ENCODE peak calls at places on chromosomes 6 and 20, in seven cellular contexts. Y is CD4-positive, alpha-beta memory T cell; R is cardiac muscle cell; I is testis; K is heart right ventricle; S is ovary; N is SK-N-SH. B is an unnamed sample.

GRCh38 chr6:170130771-170131241 is 160.1 kb downstream of the DLL1 start:
- DNase-seq in R (no peak), N (no peak), S (peak), I (peak), Y (no peak), K (no peak), B (no peak)

GRCh38 chr20:2361035-2361593 is 19.6 kb upstream of the TGM6 start:
- DNase-seq in I (no peak), Y (no peak), K (no peak), R (no peak), S (no peak), N (no peak), B (no peak)

GRCh38 chr20:21781446-21782075 is 76.1 kb downstream of the PAX1 start:
- DNase-seq in K (no peak), R (no peak), Y (no peak), S (no peak), I (no peak), N (no peak), B (no peak)

GRCh38 chr20:12171927-12172581 is 254.4 kb downstream of the BTBD3 start:
- DNase-seq in Y (no peak), R (peak), S (peak), K (peak), I (no peak), N (no peak), B (no peak)

GRCh38 chr20:17014217-17014616 is 212.6 kb upstream of the PCSK2 start:
- DNase-seq in S (no peak), K (no peak), I (peak), N (peak), Y (no peak), R (no peak), B (peak)

GRCh38 chr20:58556961-58557360 is 41.8 kb upstream of the APCDD1L start:
- DNase-seq in S (no peak), I (no peak), K (no peak), Y (no peak), N (no peak), R (no peak), B (no peak)

GRCh38 chr6:54718541-54719023 is 128.0 kb upstream of the FAM83B start:
- DNase-seq in N (no peak), S (no peak), Y (no peak), R (no peak), K (no peak), I (no peak), B (no peak)

GRCh38 chr6:159062564-159062945 is 17.8 kb upstream of the TAGAP start:
- DNase-seq in K (no peak), S (no peak), N (no peak), R (no peak), Y (peak), I (no peak), B (no peak)

GRCh38 chr6:3427740-3428085 is 29.1 kb downstream of the SLC22A23 start:
- DNase-seq in S (no peak), Y (no peak), N (no peak), I (no peak), K (no peak), R (no peak), B (no peak)

GRCh38 chr20:37901667-37902503 is 1.0 kb upstream of the VSTM2L start:
- DNase-seq in Y (no peak), N (peak), R (peak), S (no peak), K (no peak), I (peak), B (no peak)

GRCh38 chr20:19828233-19828632 is 70.2 kb downstream of the RIN2 start:
- DNase-seq in R (no peak), S (no peak), N (no peak), Y (peak), I (no peak), K (no peak), B (no peak)

GRCh38 chr6:131029661-131030297 is 33.3 kb downstream of the EPB41L2 start:
- DNase-seq in Y (no peak), I (no peak), S (no peak), K (peak), N (no peak), R (peak), B (no peak)

GRCh38 chr6:162621246-162621645 is 106.3 kb downstream of the PRKN start:
- DNase-seq in N (peak), I (no peak), Y (no peak), K (no peak), R (peak), S (no peak), B (no peak)

GRCh38 chr20:34334654-34335407 is 28.2 kb upstream of the ITCH start:
- DNase-seq in Y (no peak), S (no peak), I (peak), R (no peak), N (no peak), K (no peak), B (peak)

GRCh38 chr6:157595768-157596167 is 214.8 kb downstream of the ZDHHC14 start:
- DNase-seq in R (no peak), I (no peak), N (no peak), Y (no peak), K (no peak), S (no peak), B (no peak)

GRCh38 chr6:37894585-37894984 is 75.1 kb downstream of the ZFAND3 start:
- DNase-seq in N (no peak), S (no peak), K (no peak), R (no peak), I (no peak), Y (no peak), B (no peak)

GRCh38 chr6:47157653-47158219 is 115.6 kb upstream of the ADGRF1 start:
- DNase-seq in Y (no peak), I (no peak), R (no peak), K (no peak), N (no peak), S (no peak), B (no peak)

GRCh38 chr20:25390538-25391528 is at the start of gene ABHD12:
- DNase-seq in S (peak), R (peak), I (peak), K (peak), Y (peak), N (peak), B (peak)

GRCh38 chr6:107866606-107867301 is 42.6 kb upstream of the SCML4 start:
- DNase-seq in K (no peak), I (no peak), N (peak), Y (peak), R (peak), S (no peak), B (no peak)

GRCh38 chr6:110140650-110141049 is 38.8 kb downstream of the WASF1 start:
- DNase-seq in I (no peak), N (no peak), Y (no peak), K (no peak), R (peak), S (no peak), B (no peak)

GRCh38 chr20:25695532-25696383 is 895 bp downstream of the ZNF337 start:
- DNase-seq in S (no peak), Y (no peak), I (no peak), N (no peak), K (peak), R (no peak), B (no peak)

GRCh38 chr20:61120595-61121515 is 131.2 kb upstream of the CDH4 start:
- DNase-seq in N (no peak), Y (peak), S (no peak), K (peak), R (peak), I (peak), B (peak)

GRCh38 chr20:52313335-52313963 is 121.9 kb upstream of the ZFP64 start:
- DNase-seq in R (peak), I (peak), S (no peak), Y (no peak), N (peak), K (no peak), B (no peak)

GRCh38 chr20:42005211-42005610 is 387.0 kb upstream of the CHD6 start:
- DNase-seq in Y (no peak), N (no peak), I (no peak), R (no peak), S (no peak), K (no peak), B (no peak)

GRCh38 chr6:25640446-25640845 is 11.6 kb upstream of the SCGN start:
- DNase-seq in R (no peak), N (no peak), I (no peak), Y (no peak), K (no peak), S (no peak), B (no peak)
- H3K27ac ChIP-seq in R (no peak), N (no peak), I (no peak), Y (no peak), K (no peak), S (no peak), B (no peak)

DNA sequence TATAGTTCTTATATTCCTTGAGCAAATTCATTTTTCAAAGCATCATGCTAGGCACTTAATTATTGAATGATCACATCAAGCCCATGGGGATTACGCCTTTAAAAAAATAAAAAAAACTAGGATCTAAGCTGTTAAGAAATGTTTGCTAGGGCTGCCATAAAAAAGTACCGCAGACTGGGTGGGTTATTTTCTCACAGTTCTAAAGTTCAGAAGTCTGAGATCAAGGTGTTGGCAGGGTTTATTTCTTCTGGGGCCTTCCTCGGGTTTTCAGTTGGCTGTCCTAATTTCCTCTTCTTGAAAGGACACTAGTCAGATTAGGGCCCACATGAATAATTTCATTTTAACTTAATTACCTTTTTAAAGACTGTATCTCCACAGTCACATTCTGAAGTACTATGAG is 165.6 kb upstream of the RIMS1 start:
- DNase-seq in K (no peak), I (no peak), N (no peak), Y (no peak), S (no peak), R (no peak), B (no peak)
- H3K27ac ChIP-seq in K (peak), I (no peak), N (no peak), Y (no peak), S (no peak), R (no peak), B (no peak)

GRCh38 chr6:149856256-149856994 is 7.7 kb downstream of the LRP11 start:
- DNase-seq in I (no peak), Y (no peak), N (no peak), S (no peak), R (no peak), K (no peak), B (no peak)

GRCh38 chr6:149855040-149855654 is 9.0 kb downstream of the LRP11 start:
- DNase-seq in I (no peak), K (no peak), N (no peak), R (peak), Y (no peak), S (no peak), B (no peak)

GRCh38 chr6:149859368-149859767 is 4.8 kb downstream of the LRP11 start:
- DNase-seq in R (peak), N (no peak), S (no peak), Y (no peak), K (no peak), I (no peak), B (no peak)

GRCh38 chr6:149855741-149856140 is 8.4 kb downstream of the LRP11 start:
- DNase-seq in N (no peak), K (no peak), Y (no peak), R (no peak), I (no peak), S (no peak), B (no peak)

DNA sequence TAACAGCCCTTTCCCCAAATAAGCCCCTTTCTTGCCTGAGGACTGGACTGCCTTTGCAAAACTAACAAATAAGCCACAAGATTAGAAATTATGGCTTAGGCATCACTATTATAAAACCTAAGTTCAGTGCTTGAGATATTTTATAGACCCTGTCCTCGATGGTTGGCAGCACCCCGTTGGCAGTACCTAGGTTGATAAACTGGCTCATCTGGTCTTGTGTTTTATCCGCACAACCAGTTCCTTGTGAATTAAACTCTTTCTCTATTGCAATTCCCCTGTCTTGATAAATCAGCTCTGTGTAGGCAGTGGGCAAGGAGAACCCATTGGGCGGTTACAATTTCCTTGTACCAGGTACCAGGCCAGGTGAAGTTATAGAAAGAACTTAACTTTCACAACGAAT is 6.6 kb downstream of the LRP11 start:
- DNase-seq in Y (no peak), N (no peak), R (no peak), K (no peak), I (no peak), S (no peak), B (no peak)
- H3K27ac ChIP-seq in Y (no peak), N (peak), R (no peak), K (no peak), I (no peak), S (no peak), B (no peak)

GRCh38 chr6:35089216-35089934 is 51.8 kb downstream of the TCP11 start:
- DNase-seq in I (no peak), S (no peak), R (no peak), N (peak), Y (no peak), K (no peak), B (no peak)

GRCh38 chr6:35086636-35087360 is 54.3 kb downstream of the TCP11 start:
- DNase-seq in R (no peak), S (no peak), N (no peak), Y (no peak), I (no peak), K (no peak), B (no peak)

GRCh38 chr6:35088281-35089215 is 52.6 kb downstream of the TCP11 start:
- DNase-seq in I (no peak), R (no peak), K (no peak), N (no peak), Y (no peak), S (no peak), B (no peak)

GRCh38 chr6:35086282-35086632 is 54.9 kb downstream of the TCP11 start:
- DNase-seq in K (no peak), S (no peak), Y (no peak), I (no peak), N (peak), R (no peak), B (no peak)

DNA sequence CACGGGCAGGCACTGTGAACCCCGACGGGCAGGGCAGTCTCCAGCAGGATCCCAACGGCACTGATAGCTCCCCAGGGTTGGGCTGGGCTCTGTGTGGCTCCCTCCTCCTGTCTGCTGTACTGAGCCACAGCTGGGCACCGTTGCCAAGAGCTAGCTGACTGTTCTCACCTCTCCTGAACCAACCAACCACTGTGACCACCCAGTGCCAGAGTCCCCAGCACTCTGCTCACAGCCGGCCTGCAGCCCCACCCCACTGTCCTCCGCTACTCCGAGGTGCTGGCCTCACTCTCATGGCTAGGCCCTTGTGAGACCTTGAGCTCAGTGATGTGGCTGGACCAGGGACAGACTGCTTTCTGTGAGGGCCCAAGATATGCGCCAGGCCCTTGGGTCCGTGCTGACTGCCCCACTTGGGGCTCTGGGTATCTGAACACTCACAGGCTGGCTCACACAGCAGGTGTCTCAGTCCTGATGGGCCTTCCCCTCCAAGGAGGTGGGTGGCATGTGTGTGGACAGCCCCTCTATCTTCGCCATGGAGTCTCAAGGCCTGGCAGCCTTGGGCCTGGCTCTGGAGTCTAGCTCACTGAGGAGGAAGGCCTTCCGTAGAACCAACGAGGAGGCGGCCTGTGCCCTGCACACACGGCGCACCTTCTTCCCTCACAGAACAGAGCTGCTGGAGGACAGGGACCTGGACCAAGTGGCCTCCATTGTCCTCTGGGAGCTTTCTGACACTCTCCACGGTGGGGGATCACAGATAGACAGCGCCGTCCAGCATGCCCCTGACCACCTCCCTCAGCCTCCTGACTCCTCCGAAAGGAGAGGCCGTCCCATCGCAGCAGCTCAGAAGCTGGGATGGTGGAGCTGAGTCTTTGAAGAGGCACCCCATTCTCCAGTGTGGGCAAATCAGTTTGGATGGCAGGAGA is 53.5 kb downstream of the TCP11 start:
- DNase-seq in Y (no peak), R (no peak), S (no peak), K (peak), I (no peak), N (peak), B (no peak)
- H3K27ac ChIP-seq in Y (no peak), R (no peak), S (no peak), K (peak), I (peak), N (no peak), B (no peak)

DNA sequence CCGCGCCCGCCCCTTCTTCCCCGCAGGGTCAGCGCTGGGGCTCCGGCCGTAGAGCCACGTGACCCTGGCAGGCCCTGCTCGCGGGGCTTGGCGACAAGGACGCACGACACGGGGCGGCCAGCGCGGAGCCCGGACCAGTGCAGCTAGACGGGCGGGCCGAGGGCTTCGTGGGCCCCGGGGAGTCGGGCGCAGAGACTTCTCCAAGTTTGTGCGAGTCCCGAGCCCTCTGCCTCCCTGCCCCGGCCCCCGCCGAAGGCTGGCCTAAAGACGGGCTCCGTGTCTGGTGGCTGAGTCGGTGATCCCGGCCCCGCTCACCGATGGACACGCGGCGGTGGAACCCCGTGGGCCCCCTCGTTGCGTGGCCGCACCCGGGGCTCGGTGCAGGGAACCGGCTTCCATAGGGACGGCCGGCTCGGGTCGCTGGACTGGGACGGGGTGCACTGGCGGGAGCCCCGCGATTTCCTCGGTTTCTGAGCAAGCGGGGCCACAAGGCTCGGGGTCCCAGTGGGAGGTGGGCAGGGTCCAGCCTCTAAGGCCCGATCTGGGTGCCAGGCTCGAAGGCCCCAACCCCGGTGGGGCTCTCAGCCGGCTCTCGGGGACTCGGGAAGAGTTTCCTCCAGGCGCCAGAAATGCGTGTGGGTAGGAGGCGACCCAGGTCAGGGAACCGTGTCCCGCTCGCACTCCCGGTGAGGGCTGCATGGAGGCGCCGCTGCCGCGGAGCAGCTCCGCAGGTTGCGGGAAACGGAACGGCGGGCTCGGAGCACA is 461 bp upstream of the GATA5 start:
- DNase-seq in Y (no peak), R (no peak), N (peak), K (no peak), I (peak), S (no peak), B (no peak)
- H3K27ac ChIP-seq in Y (no peak), R (peak), N (no peak), K (no peak), I (peak), S (no peak), B (no peak)

GRCh38 chr6:76382201-76382600 is 309.7 kb upstream of the IMPG1 start:
- DNase-seq in S (no peak), R (no peak), N (no peak), K (no peak), I (no peak), Y (no peak), B (no peak)

DNA sequence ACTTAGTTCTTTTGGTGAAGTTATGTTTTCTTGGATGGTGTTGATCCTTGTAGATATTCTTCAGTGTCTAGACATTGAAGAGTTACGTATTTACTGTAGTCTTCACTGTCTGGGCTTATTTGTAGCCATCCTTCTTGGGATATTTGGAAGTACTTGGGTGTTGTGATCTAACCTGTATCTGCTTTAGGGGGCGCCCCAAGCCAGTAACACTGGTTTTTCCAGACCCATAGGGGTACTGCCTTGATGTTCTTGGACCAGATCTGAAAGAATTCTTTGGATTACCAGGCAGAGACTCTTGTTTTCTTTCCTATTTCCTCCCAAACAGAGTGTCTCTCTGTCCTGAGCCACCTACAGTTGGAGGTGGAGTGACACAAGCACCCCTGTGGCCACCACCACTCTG is 309.1 kb upstream of the IMPG1 start:
- DNase-seq in K (no peak), S (no peak), R (no peak), I (no peak), Y (no peak), N (no peak), B (no peak)
- H3K27ac ChIP-seq in K (no peak), S (no peak), R (no peak), I (no peak), Y (no peak), N (no peak), B (no peak)

GRCh38 chr20:9409352-9409751 is 105.0 kb upstream of the LAMP5 start:
- DNase-seq in I (no peak), R (peak), S (no peak), K (no peak), N (no peak), Y (no peak), B (no peak)
- H3K27ac ChIP-seq in I (no peak), R (no peak), S (no peak), K (no peak), N (peak), Y (no peak), B (no peak)

GRCh38 chr6:154382707-154383106 is 26.1 kb upstream of the IPCEF1 start:
- DNase-seq in K (no peak), I (no peak), R (no peak), N (no peak), Y (no peak), S (no peak), B (no peak)

GRCh38 chr6:154377726-154378125 is 21.1 kb upstream of the IPCEF1 start:
- DNase-seq in K (no peak), S (no peak), I (no peak), Y (no peak), N (no peak), R (no peak), B (no peak)

GRCh38 chr6:154379585-154379984 is 23.0 kb upstream of the IPCEF1 start:
- DNase-seq in I (no peak), S (no peak), R (no peak), K (no peak), Y (no peak), N (no peak), B (no peak)

GRCh38 chr6:154383273-154383672 is 26.7 kb upstream of the IPCEF1 start:
- DNase-seq in N (no peak), S (no peak), K (no peak), Y (no peak), I (no peak), R (no peak), B (no peak)

GRCh38 chr6:154380733-154381132 is 24.1 kb upstream of the IPCEF1 start:
- DNase-seq in K (no peak), I (no peak), R (no peak), S (no peak), N (no peak), Y (no peak), B (no peak)
- H3K27ac ChIP-seq in K (no peak), I (no peak), R (no peak), S (no peak), N (no peak), Y (no peak), B (no peak)

GRCh38 chr6:116556814-116557403 is 3.4 kb downstream of the CALHM4 start:
- DNase-seq in Y (no peak), S (no peak), R (no peak), I (no peak), K (no peak), N (no peak), B (no peak)
- H3K27ac ChIP-seq in Y (no peak), S (no peak), R (no peak), I (no peak), K (no peak), N (peak), B (no peak)

B was measured in caudate nucleus.